ENCODE peak calls at places on chromosomes 16 and 17, in eight cellular contexts. L, X, I, Y, C, F, G and N are unnamed samples.

GRCh38 chr17:7846765-7847661 is 7.9 kb upstream of the TMEM88 start:
- DNase-seq in Y (no peak), L (no peak), X (no peak), C (no peak), G (no peak), F (no peak), I (no peak), N (no peak)

GRCh38 chr17:55540414-55541091 is 29.3 kb upstream of the SMIM36 start:
- DNase-seq in Y (peak), I (peak), X (no peak), G (no peak), F (no peak), L (no peak), C (peak), N (peak)

GRCh38 chr16:55490301-55490700 is 11.3 kb downstream of the MMP2 start:
- DNase-seq in Y (no peak), G (no peak), F (no peak), I (no peak), L (no peak), X (no peak), C (no peak), N (no peak)

GRCh38 chr16:81519298-81520150 is 74.9 kb downstream of the CMIP start:
- DNase-seq in I (no peak), C (no peak), Y (peak), X (no peak), G (no peak), F (peak), L (no peak), N (no peak)

GRCh38 chr17:47745037-47745380 is 12.0 kb downstream of the TBX21 start:
- DNase-seq in Y (no peak), L (no peak), F (no peak), I (no peak), G (no peak), C (no peak), X (no peak), N (no peak)

GRCh38 chr17:80224683-80225082 is 4.5 kb downstream of the SLC26A11 start:
- DNase-seq in L (no peak), F (no peak), I (no peak), Y (no peak), G (no peak), X (no peak), C (no peak), N (no peak)

GRCh38 chr16:3780570-3780969 is 63.2 kb upstream of the TRAP1 start:
- DNase-seq in I (peak), G (no peak), C (peak), X (no peak), F (peak), Y (peak), L (no peak), N (peak)

GRCh38 chr16:3859875-3860274 is 20.6 kb downstream of the CREBBP start:
- DNase-seq in F (no peak), L (no peak), G (no peak), Y (no peak), X (no peak), I (no peak), C (no peak), N (no peak)

GRCh38 chr16:19735074-19735867 is 17.2 kb downstream of the IQCK start:
- DNase-seq in Y (no peak), C (no peak), X (peak), I (no peak), L (no peak), F (no peak), G (no peak), N (no peak)

GRCh38 chr17:27816946-27817345 is 16.6 kb upstream of the NOS2 start:
- DNase-seq in C (no peak), I (no peak), L (no peak), F (no peak), G (no peak), X (no peak), Y (no peak), N (no peak)

GRCh38 chr17:56679767-56680422 is 86.4 kb downstream of the NOG start:
- DNase-seq in G (no peak), I (no peak), C (no peak), X (no peak), Y (no peak), L (no peak), F (no peak), N (peak)

DNA sequence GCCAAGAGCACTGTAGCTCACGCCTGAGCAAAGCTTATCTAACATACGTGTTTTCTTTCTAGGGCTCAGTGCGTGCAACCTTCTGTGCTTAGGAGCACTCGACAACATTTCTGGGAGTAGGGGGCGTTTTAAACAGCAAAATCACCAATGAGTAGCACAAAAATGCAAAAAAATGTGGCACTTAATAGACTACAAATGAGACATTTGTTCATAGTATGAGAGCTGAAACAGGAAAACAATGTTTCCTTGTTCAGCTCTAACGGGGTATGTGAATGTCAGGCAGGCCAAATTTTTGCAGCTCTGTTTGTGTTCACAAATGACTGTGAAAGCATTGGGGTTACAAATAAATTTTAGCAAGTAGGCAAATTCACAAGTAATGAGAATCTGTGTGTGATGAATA is 206.3 kb downstream of the CNTNAP4 start:
- DNase-seq in X (no peak), C (no peak), Y (no peak), F (no peak), I (no peak), L (no peak), G (no peak), N (no peak)
- TF ChIP-seq CTCF in X (no peak), C (no peak), Y (no peak), F (no peak), I (no peak), L (no peak), G (no peak), N (no peak)

DNA sequence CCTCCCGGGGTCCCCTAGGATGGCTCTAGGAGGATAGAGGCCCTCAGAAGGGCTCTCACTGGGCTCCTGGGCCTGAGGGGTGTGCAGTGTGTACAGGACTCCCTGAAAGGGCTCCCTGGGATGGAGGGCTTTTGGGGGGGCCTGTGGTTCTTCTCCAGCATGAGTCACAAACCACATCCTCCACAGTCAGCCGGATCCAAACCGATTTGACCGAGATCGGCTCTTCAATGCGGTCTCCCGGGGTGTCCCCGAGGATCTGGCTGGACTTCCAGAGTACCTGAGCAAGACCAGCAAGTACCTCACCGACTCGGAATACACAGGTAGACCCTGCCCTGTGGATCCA is 4.5 kb downstream of the TRPV2 start:
- DNase-seq in X (no peak), C (no peak), L (no peak), F (peak), Y (peak), G (no peak), I (peak), N (peak)
- H3K4me3 ChIP-seq in X (no peak), C (no peak), L (no peak), F (peak), Y (peak), G (no peak), I (no peak), N (no peak)

DNA sequence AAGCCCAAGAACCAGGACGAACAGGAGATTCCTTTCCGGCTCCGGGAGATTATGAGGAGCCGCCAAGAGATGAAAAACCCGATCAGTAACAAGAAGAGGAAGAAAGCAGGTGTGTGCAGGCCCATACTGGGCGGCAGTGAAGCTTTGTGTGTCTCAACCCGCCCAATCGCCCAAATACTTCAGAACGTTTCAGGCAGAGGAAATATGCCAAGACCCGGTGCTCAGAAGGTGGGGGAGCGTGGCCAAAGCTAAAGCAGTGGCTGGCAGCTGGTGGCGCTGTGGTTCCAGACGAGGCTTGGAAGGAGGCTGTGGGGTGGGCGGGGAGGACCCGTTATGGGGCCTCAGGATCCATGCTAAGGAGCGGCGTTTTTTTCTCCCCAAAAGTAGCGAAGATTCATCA is 1.2 kb downstream of the CCDC137 start:
- DNase-seq in L (no peak), F (no peak), C (no peak), I (no peak), Y (no peak), X (no peak), G (no peak), N (peak)
- TF ChIP-seq CTCF in L (no peak), F (no peak), C (no peak), I (no peak), Y (no peak), X (no peak), G (no peak), N (peak)

DNA sequence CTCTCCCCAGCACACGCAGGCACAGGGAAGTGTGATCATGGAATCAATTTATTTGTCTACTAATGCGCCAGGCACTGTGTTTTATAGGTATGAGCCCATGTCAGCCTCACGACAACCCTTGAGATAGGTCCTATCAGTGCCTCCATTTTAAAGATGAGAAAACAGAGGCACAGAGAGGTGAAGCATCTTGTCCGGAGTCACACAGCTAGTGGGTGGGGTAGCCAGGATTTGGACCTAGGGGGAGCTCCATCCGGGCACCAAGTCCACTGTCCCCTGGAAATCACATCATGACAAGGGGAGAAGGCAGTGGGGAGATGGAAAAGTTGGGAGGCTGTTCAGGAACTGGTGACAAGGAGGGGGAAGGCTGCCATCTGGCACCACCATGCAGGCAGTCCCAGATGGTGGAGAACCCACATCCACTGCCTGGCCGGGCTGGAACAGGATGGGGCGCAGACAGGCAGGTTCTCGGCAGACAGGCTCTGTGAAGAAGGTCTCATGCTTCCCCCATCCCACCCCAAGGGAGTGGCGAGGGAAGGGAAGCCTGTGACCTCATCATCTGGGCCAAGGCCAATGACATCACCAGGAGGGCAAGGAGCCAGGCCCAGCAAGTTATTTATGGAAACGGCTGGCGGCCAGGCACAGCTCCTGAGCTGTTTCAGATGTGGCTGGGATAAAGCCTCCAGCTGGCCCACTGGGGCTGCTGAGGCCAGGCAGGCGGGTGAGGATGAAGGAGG is 126.0 kb upstream of the SDK2 start:
- DNase-seq in I (peak), L (peak), C (peak), F (no peak), Y (peak), X (peak), G (no peak), N (peak)
- H3K4me3 ChIP-seq in I (no peak), L (no peak), C (no peak), F (no peak), Y (no peak), X (no peak), G (no peak), N (no peak)

GRCh38 chr17:5024604-5025003 is 10.6 kb downstream of the SLC52A1 start:
- DNase-seq in C (no peak), G (no peak), I (no peak), X (no peak), Y (no peak), F (no peak), L (no peak), N (no peak)

GRCh38 chr17:5020502-5021023 is 14.7 kb downstream of the SLC52A1 start:
- DNase-seq in F (no peak), C (no peak), Y (no peak), X (no peak), I (no peak), L (no peak), G (no peak), N (no peak)

GRCh38 chr17:5022171-5022711 is 13.0 kb downstream of the SLC52A1 start:
- DNase-seq in L (no peak), X (no peak), I (no peak), G (no peak), C (no peak), Y (no peak), F (no peak), N (no peak)

GRCh38 chr17:5023588-5024147 is 11.6 kb downstream of the SLC52A1 start:
- DNase-seq in C (no peak), Y (no peak), L (no peak), I (no peak), F (no peak), G (no peak), X (no peak), N (no peak)

DNA sequence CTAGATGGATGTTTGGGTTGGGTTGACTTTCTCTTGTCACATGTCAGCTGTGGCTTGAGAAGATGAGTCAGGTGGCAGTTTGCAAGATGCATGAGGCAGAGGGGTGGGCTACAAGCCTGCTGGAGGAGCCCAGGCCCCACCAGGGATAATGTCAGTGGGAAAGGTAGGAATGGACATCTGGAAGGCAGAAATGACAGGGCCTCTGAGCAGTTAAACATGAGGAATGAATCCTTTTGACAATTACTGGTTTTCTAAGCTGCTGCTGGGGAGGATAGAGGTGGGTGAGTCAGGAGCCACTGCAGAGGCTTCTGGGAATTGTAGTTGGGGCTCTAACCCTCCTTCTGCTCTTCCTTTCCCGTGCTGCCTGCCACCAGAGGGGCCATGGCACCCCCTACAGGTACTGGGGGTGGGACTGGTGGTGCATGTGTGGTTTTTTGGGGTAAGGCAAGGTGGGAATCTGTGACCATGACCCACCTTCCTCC is 15.7 kb downstream of the SLC52A1 start:
- DNase-seq in F (peak), G (no peak), I (no peak), C (no peak), L (no peak), Y (peak), X (no peak), N (no peak)
- TF ChIP-seq CTCF in F (peak), G (no peak), I (no peak), C (peak), L (no peak), Y (no peak), X (no peak), N (no peak)

DNA sequence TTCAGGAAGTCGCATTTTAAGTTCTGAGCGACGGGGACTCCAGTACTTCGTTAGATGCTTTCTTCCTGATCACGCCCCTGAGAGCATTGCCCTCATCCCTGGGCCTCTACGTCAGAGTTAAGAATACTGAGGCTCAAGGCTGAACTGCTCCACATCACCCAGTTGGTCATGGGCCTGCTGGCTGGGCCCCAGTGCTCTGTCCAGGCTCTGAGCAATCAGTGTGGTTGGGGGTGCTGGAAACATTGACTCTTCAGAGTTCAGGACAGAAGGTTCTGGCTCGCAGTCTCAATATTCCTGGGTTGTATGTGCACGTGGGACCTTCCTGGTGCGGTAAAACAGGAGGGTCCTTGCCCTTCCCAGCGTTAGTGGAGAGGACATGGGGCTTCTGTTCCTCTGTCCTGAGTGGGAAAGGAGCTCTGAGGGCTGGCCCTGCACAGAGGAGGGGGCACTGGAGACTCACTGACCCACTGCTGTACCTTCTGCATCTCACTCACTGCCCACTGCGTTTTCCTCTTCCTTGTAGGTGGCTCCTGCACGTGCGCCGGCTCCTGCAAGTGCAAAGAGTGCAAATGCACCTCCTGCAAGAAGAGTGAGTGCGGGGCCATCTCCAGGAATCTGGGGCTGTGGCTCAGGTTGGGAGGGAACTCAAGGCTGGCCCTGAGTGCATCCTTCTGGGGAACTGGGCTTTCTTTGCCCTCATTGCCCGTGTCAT is 518 bp downstream of the MT1E start:
- DNase-seq in X (peak), G (no peak), I (peak), L (peak), C (no peak), F (no peak), Y (peak), N (peak)
- H3K4me3 ChIP-seq in X (peak), G (peak), I (peak), L (peak), C (no peak), F (no peak), Y (peak), N (peak)

DNA sequence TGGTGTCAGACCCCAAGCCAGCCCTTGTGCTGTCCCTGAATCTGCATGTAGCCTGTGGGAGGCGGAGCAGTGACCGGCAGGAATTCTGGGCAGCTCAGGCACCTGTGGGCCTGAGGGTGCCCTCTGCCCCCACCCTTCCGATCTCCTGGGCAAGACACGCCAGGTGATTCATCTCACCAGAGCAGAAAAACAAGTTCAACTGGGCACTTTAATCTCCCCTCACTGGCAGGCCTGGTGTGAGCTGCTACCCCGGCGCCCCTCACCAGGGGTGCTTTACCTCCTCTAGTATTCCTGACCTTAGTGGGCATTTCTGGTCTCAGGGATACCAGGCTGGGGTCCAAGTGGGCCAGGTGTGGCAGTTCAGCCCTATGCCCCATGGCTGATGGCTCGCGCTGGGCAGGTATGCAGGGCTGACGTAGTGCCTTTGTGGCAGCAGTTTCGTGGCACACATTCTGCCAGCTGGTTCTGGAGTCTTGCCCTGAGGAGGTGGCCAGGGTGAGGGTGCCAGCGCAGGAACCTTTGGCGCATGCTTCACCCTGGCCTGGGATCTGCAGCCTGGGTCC is 6.0 kb downstream of the ERBB2 start:
- DNase-seq in I (no peak), G (no peak), X (peak), Y (no peak), F (no peak), L (no peak), C (no peak), N (peak)
- TF ChIP-seq CTCF in I (no peak), G (no peak), X (no peak), Y (no peak), F (no peak), L (no peak), C (no peak), N (no peak)